ENCODE peak calls at places on chromosomes 4 and X, in seven cellular contexts. One of them, this sample, is unnamed. For H3K4me1, the result is how much of the 10 kb centered on the place peaks cover.

GRCh38 chrX:44637282-44637681 is 94.6 kb upstream of the FUNDC1 start:
- DNase-seq in lower lobe of right lung: no peak
- DNase-seq in left ventricle myocardium inferior: no peak
- DNase-seq in NT2/D1: no peak
- DNase-seq in heart right ventricle: no peak
- DNase-seq in GM23248: no peak
- DNase-seq in cardiac muscle cell: no peak
- DNase-seq in this sample: no peak

GRCh38 chrX:16834811-16835210 is 35.4 kb downstream of the RBBP7 start:
- DNase-seq in NT2/D1: no peak
- DNase-seq in lower lobe of right lung: no peak
- DNase-seq in cardiac muscle cell: peak
- DNase-seq in GM23248: no peak
- DNase-seq in heart right ventricle: no peak
- DNase-seq in left ventricle myocardium inferior: no peak
- DNase-seq in this sample: no peak

GRCh38 chr4:11368701-11369115 is 60.0 kb downstream of the HS3ST1 start:
- DNase-seq in NT2/D1: no peak
- DNase-seq in cardiac muscle cell: no peak
- DNase-seq in heart right ventricle: peak
- DNase-seq in lower lobe of right lung: no peak
- DNase-seq in left ventricle myocardium inferior: no peak
- DNase-seq in GM23248: no peak
- DNase-seq in this sample: no peak

GRCh38 chr4:16860506-16860905 is 37.9 kb downstream of the LDB2 start:
- DNase-seq in lower lobe of right lung: no peak
- DNase-seq in heart right ventricle: no peak
- DNase-seq in cardiac muscle cell: no peak
- DNase-seq in GM23248: peak
- DNase-seq in NT2/D1: no peak
- DNase-seq in left ventricle myocardium inferior: no peak
- DNase-seq in this sample: no peak

GRCh38 chrX:47112316-47112954 is 32.1 kb downstream of the NDUFB11 start:
- DNase-seq in lower lobe of right lung: no peak
- DNase-seq in left ventricle myocardium inferior: no peak
- DNase-seq in heart right ventricle: no peak
- DNase-seq in NT2/D1: no peak
- DNase-seq in GM23248: no peak
- DNase-seq in cardiac muscle cell: no peak
- DNase-seq in this sample: no peak

GRCh38 chrX:102546818-102547493 is 30.4 kb upstream of the TMSB15A start:
- DNase-seq in NT2/D1: no peak
- DNase-seq in left ventricle myocardium inferior: no peak
- DNase-seq in GM23248: no peak
- DNase-seq in heart right ventricle: no peak
- DNase-seq in cardiac muscle cell: no peak
- DNase-seq in lower lobe of right lung: no peak
- DNase-seq in this sample: no peak

GRCh38 chrX:19089555-19090040 is 32.7 kb downstream of the ADGRG2 start:
- DNase-seq in GM23248: no peak
- DNase-seq in NT2/D1: no peak
- DNase-seq in heart right ventricle: no peak
- DNase-seq in left ventricle myocardium inferior: no peak
- DNase-seq in cardiac muscle cell: no peak
- DNase-seq in lower lobe of right lung: no peak
- DNase-seq in this sample: no peak

GRCh38 chr4:125445525-125445924 is 130.8 kb downstream of the FAT4 start:
- DNase-seq in heart right ventricle: no peak
- DNase-seq in left ventricle myocardium inferior: no peak
- DNase-seq in NT2/D1: no peak
- DNase-seq in lower lobe of right lung: no peak
- DNase-seq in GM23248: no peak
- DNase-seq in cardiac muscle cell: no peak
- DNase-seq in this sample: no peak

GRCh38 chrX:41303013-41303412 is 30.9 kb upstream of the DDX3X start:
- DNase-seq in NT2/D1: no peak
- DNase-seq in GM23248: no peak
- DNase-seq in lower lobe of right lung: no peak
- DNase-seq in left ventricle myocardium inferior: no peak
- DNase-seq in heart right ventricle: no peak
- DNase-seq in cardiac muscle cell: no peak
- DNase-seq in this sample: no peak

GRCh38 chrX:133444952-133445831 is 29.9 kb upstream of the GPC4 start:
- DNase-seq in heart right ventricle: no peak
- DNase-seq in GM23248: peak
- DNase-seq in lower lobe of right lung: no peak
- DNase-seq in left ventricle myocardium inferior: no peak
- DNase-seq in cardiac muscle cell: peak
- DNase-seq in NT2/D1: no peak
- DNase-seq in this sample: no peak

GRCh38 chr4:78242071-78242470 is 184.9 kb downstream of the FRAS1 start:
- DNase-seq in left ventricle myocardium inferior: no peak
- DNase-seq in lower lobe of right lung: no peak
- DNase-seq in NT2/D1: no peak
- DNase-seq in GM23248: peak
- DNase-seq in cardiac muscle cell: no peak
- DNase-seq in heart right ventricle: no peak
- DNase-seq in this sample: no peak

GRCh38 chrX:46485897-46486296 is 59.3 kb downstream of the ZNF674 start:
- DNase-seq in NT2/D1: peak
- DNase-seq in left ventricle myocardium inferior: no peak
- DNase-seq in heart right ventricle: no peak
- DNase-seq in cardiac muscle cell: no peak
- DNase-seq in lower lobe of right lung: no peak
- DNase-seq in GM23248: no peak
- DNase-seq in this sample: no peak

GRCh38 chr4:24511371-24512063 is 72.8 kb downstream of the DHX15 start:
- DNase-seq in NT2/D1: peak
- DNase-seq in lower lobe of right lung: no peak
- DNase-seq in cardiac muscle cell: no peak
- DNase-seq in heart right ventricle: no peak
- DNase-seq in left ventricle myocardium inferior: no peak
- DNase-seq in GM23248: no peak
- DNase-seq in this sample: no peak

GRCh38 chr4:24507439-24507838 is 76.9 kb downstream of the DHX15 start:
- DNase-seq in NT2/D1: no peak
- DNase-seq in GM23248: no peak
- DNase-seq in cardiac muscle cell: no peak
- DNase-seq in left ventricle myocardium inferior: no peak
- DNase-seq in lower lobe of right lung: no peak
- DNase-seq in heart right ventricle: no peak
- DNase-seq in this sample: no peak

GRCh38 chr4:24508541-24508940 is 75.8 kb downstream of the DHX15 start:
- DNase-seq in NT2/D1: no peak
- DNase-seq in left ventricle myocardium inferior: no peak
- DNase-seq in cardiac muscle cell: no peak
- DNase-seq in lower lobe of right lung: no peak
- DNase-seq in heart right ventricle: no peak
- DNase-seq in GM23248: no peak
- DNase-seq in this sample: no peak

GRCh38 chr4:24513718-24514117 is 70.6 kb downstream of the DHX15 start:
- DNase-seq in left ventricle myocardium inferior: no peak
- DNase-seq in cardiac muscle cell: no peak
- DNase-seq in GM23248: no peak
- DNase-seq in NT2/D1: no peak
- DNase-seq in lower lobe of right lung: no peak
- DNase-seq in heart right ventricle: no peak
- DNase-seq in this sample: no peak

GRCh38 chr4:24510091-24510490 is 74.3 kb downstream of the DHX15 start:
- DNase-seq in lower lobe of right lung: no peak
- DNase-seq in cardiac muscle cell: no peak
- DNase-seq in GM23248: no peak
- DNase-seq in left ventricle myocardium inferior: no peak
- DNase-seq in NT2/D1: no peak
- DNase-seq in heart right ventricle: no peak
- DNase-seq in this sample: no peak
- H3K4me1 ChIP-seq in lower lobe of right lung: under half
- H3K4me1 ChIP-seq in cardiac muscle cell: under half
- H3K4me1 ChIP-seq in GM23248: under half
- H3K4me1 ChIP-seq in left ventricle myocardium inferior: under half
- H3K4me1 ChIP-seq in NT2/D1: under half
- H3K4me1 ChIP-seq in heart right ventricle: under half
- H3K4me1 ChIP-seq in this sample: under half

GRCh38 chrX:112512509-112512908 is 167.2 kb downstream of the LHFPL1 start:
- DNase-seq in cardiac muscle cell: peak
- DNase-seq in heart right ventricle: no peak
- DNase-seq in lower lobe of right lung: no peak
- DNase-seq in left ventricle myocardium inferior: no peak
- DNase-seq in NT2/D1: peak
- DNase-seq in GM23248: no peak
- DNase-seq in this sample: no peak
- H3K4me1 ChIP-seq in cardiac muscle cell: under half
- H3K4me1 ChIP-seq in heart right ventricle: under half
- H3K4me1 ChIP-seq in lower lobe of right lung: under half
- H3K4me1 ChIP-seq in left ventricle myocardium inferior: under half
- H3K4me1 ChIP-seq in NT2/D1: under half
- H3K4me1 ChIP-seq in GM23248: under half
- H3K4me1 ChIP-seq in this sample: under half

GRCh38 chrX:54157561-54157960 is 25.5 kb downstream of the FAM120C start:
- DNase-seq in left ventricle myocardium inferior: no peak
- DNase-seq in cardiac muscle cell: no peak
- DNase-seq in heart right ventricle: no peak
- DNase-seq in NT2/D1: no peak
- DNase-seq in lower lobe of right lung: no peak
- DNase-seq in GM23248: no peak
- DNase-seq in this sample: peak
- H3K4me1 ChIP-seq in left ventricle myocardium inferior: under half
- H3K4me1 ChIP-seq in cardiac muscle cell: under half
- H3K4me1 ChIP-seq in heart right ventricle: under half
- H3K4me1 ChIP-seq in NT2/D1: under half
- H3K4me1 ChIP-seq in lower lobe of right lung: under half
- H3K4me1 ChIP-seq in GM23248: under half
- H3K4me1 ChIP-seq in this sample: under half

GRCh38 chrX:9530848-9531274 is 66.0 kb downstream of the TBL1X start:
- DNase-seq in NT2/D1: peak
- DNase-seq in left ventricle myocardium inferior: peak
- DNase-seq in cardiac muscle cell: peak
- DNase-seq in GM23248: peak
- DNase-seq in heart right ventricle: peak
- DNase-seq in lower lobe of right lung: peak
- DNase-seq in this sample: peak
- H3K4me1 ChIP-seq in NT2/D1: under half
- H3K4me1 ChIP-seq in left ventricle myocardium inferior: under half
- H3K4me1 ChIP-seq in cardiac muscle cell: under half
- H3K4me1 ChIP-seq in GM23248: under half
- H3K4me1 ChIP-seq in heart right ventricle: under half
- H3K4me1 ChIP-seq in lower lobe of right lung: under half
- H3K4me1 ChIP-seq in this sample: half or more

GRCh38 chr4:108115168-108115526 is 53.6 kb downstream of the LEF1 start:
- DNase-seq in heart right ventricle: no peak
- DNase-seq in lower lobe of right lung: no peak
- DNase-seq in left ventricle myocardium inferior: no peak
- DNase-seq in GM23248: no peak
- DNase-seq in NT2/D1: no peak
- DNase-seq in cardiac muscle cell: no peak
- DNase-seq in this sample: no peak
- H3K4me1 ChIP-seq in heart right ventricle: under half
- H3K4me1 ChIP-seq in lower lobe of right lung: under half
- H3K4me1 ChIP-seq in left ventricle myocardium inferior: under half
- H3K4me1 ChIP-seq in GM23248: under half
- H3K4me1 ChIP-seq in NT2/D1: under half
- H3K4me1 ChIP-seq in cardiac muscle cell: half or more
- H3K4me1 ChIP-seq in this sample: half or more

GRCh38 chr4:8228319-8229250 is 29.5 kb downstream of the SH3TC1 start:
- DNase-seq in heart right ventricle: peak
- DNase-seq in left ventricle myocardium inferior: peak
- DNase-seq in GM23248: peak
- DNase-seq in cardiac muscle cell: no peak
- DNase-seq in NT2/D1: no peak
- DNase-seq in lower lobe of right lung: peak
- DNase-seq in this sample: peak

GRCh38 chr4:8229341-8229975 is 30.4 kb downstream of the SH3TC1 start:
- DNase-seq in NT2/D1: no peak
- DNase-seq in cardiac muscle cell: no peak
- DNase-seq in GM23248: no peak
- DNase-seq in lower lobe of right lung: no peak
- DNase-seq in left ventricle myocardium inferior: no peak
- DNase-seq in heart right ventricle: no peak
- DNase-seq in this sample: no peak

GRCh38 chr4:8227201-8227770 is 28.2 kb downstream of the SH3TC1 start:
- DNase-seq in GM23248: no peak
- DNase-seq in NT2/D1: no peak
- DNase-seq in cardiac muscle cell: no peak
- DNase-seq in heart right ventricle: peak
- DNase-seq in left ventricle myocardium inferior: no peak
- DNase-seq in lower lobe of right lung: no peak
- DNase-seq in this sample: no peak

GRCh38 chr4:8225704-8226443 is 26.8 kb downstream of the SH3TC1 start:
- DNase-seq in NT2/D1: peak
- DNase-seq in cardiac muscle cell: no peak
- DNase-seq in lower lobe of right lung: no peak
- DNase-seq in left ventricle myocardium inferior: no peak
- DNase-seq in heart right ventricle: no peak
- DNase-seq in GM23248: no peak
- DNase-seq in this sample: no peak

DNA sequence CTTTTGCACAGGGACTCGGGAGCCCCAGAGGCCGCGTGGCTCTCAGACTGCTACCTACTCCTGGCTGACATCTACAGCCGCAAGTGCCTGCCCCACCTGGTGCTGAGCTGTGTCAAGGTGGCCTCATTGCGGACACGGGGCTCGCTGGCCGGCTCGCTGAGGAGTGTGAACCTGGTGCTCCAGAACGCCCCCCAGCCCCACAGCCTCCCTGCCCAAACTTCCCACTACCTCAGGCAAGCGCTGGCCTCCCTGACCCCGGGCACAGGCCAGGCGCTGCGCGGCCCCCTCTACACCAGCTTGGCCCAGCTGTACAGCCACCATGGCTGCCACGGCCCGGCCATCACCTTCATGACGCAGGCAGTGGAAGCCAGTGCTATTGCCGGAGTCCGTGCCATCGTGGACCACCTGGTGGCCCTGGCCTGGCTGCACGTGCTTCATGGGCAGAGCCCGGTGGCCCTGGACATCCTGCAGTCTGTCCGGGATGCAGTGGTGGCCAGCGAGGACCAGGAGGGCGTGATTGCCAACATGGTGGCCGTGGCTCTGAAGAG is 28.8 kb downstream of the SH3TC1 start:
- DNase-seq in left ventricle myocardium inferior: no peak
- DNase-seq in cardiac muscle cell: no peak
- DNase-seq in GM23248: no peak
- DNase-seq in NT2/D1: no peak
- DNase-seq in lower lobe of right lung: no peak
- DNase-seq in heart right ventricle: no peak
- DNase-seq in this sample: no peak
- H3K4me1 ChIP-seq in left ventricle myocardium inferior: under half
- H3K4me1 ChIP-seq in cardiac muscle cell: under half
- H3K4me1 ChIP-seq in GM23248: under half
- H3K4me1 ChIP-seq in NT2/D1: under half
- H3K4me1 ChIP-seq in lower lobe of right lung: under half
- H3K4me1 ChIP-seq in heart right ventricle: under half
- H3K4me1 ChIP-seq in this sample: under half

This sample was measured in OCI-LY7.